ENCODE peak calls at places on chromosomes 2 and 18, in seven cellular contexts. S is hypothalamus, Y is DMS153, N is IMR-90, F is GDM1, A is HFFc6, B is epithelial cell of esophagus. V is an unnamed sample.

GRCh38 chr2:161102770-161103450 is 57.3 kb upstream of the TANK start:
- DNase-seq in B (peak), F (no peak), N (peak), Y (no peak), A (no peak), S (no peak), V (no peak)

GRCh38 chr2:46094689-46095088 is 202.5 kb upstream of the EPAS1 start:
- DNase-seq in F (no peak), A (no peak), B (no peak), S (no peak), N (peak), Y (no peak), V (no peak)

GRCh38 chr2:219459460-219460311 is 25.0 kb downstream of the SPEG start:
- DNase-seq in B (peak), F (no peak), A (peak), N (peak), Y (no peak), S (no peak), V (no peak)

GRCh38 chr2:236507393-236508085 is 62.1 kb upstream of the ACKR3 start:
- DNase-seq in F (no peak), N (no peak), A (no peak), Y (no peak), B (peak), S (no peak), V (no peak)

GRCh38 chr2:78465707-78466106 is 559.8 kb upstream of the REG3G start:
- DNase-seq in S (no peak), F (no peak), Y (no peak), B (peak), A (no peak), N (no peak), V (no peak)

GRCh38 chr2:88074854-88075292 is 7.2 kb downstream of the SMYD1 start:
- DNase-seq in B (peak), Y (no peak), A (peak), N (peak), F (no peak), S (no peak), V (peak)

GRCh38 chr2:166934817-166935216 is 46.5 kb downstream of the XIRP2 start:
- DNase-seq in A (no peak), S (no peak), B (no peak), N (no peak), Y (no peak), F (no peak), V (no peak)

GRCh38 chr2:64404743-64405142 is 49.2 kb upstream of the LGALSL start:
- DNase-seq in A (no peak), N (no peak), S (no peak), Y (peak), F (no peak), B (no peak), V (no peak)

GRCh38 chr2:6482256-6482655 is 383.5 kb downstream of the CMPK2 start:
- DNase-seq in S (no peak), A (no peak), B (no peak), N (no peak), Y (no peak), F (no peak), V (no peak)

GRCh38 chr2:18834341-18834740 is 245.0 kb upstream of the NT5C1B start:
- DNase-seq in Y (no peak), N (peak), S (no peak), B (peak), A (peak), F (no peak), V (peak)

GRCh38 chr2:181077128-181077709 is 96.8 kb downstream of the UBE2E3 start:
- DNase-seq in A (peak), N (peak), Y (peak), B (peak), S (no peak), F (peak), V (peak)

GRCh38 chr2:127080226-127080940 is 26.6 kb downstream of the BIN1 start:
- DNase-seq in Y (no peak), A (no peak), S (no peak), F (no peak), N (no peak), B (no peak), V (no peak)

GRCh38 chr18:22428672-22429071 is 11.0 kb upstream of the CTAGE1 start:
- DNase-seq in S (no peak), B (peak), A (no peak), Y (no peak), F (no peak), N (peak), V (peak)

GRCh38 chr2:95531254-95531771 is 46.8 kb upstream of the TRIM43B start:
- DNase-seq in N (no peak), Y (no peak), F (no peak), S (no peak), A (no peak), B (peak), V (no peak)

GRCh38 chr2:170052151-170052550 is 125.8 kb upstream of the MYO3B start:
- DNase-seq in A (peak), Y (no peak), N (peak), B (peak), S (no peak), F (no peak), V (peak)

GRCh38 chr18:28777756-28778155 is 600.8 kb upstream of the CDH2 start:
- DNase-seq in B (no peak), S (no peak), Y (no peak), F (no peak), A (no peak), N (no peak), V (no peak)

GRCh38 chr18:14767474-14767873 is 19.5 kb downstream of the ANKRD30B start:
- DNase-seq in B (no peak), F (no peak), S (no peak), Y (no peak), A (no peak), N (no peak), V (peak)

GRCh38 chr2:177254433-177255226 is 9.9 kb downstream of the NFE2L2 start:
- DNase-seq in F (no peak), A (peak), N (peak), Y (no peak), S (no peak), B (no peak), V (no peak)

GRCh38 chr18:36655074-36655473 is 173.7 kb downstream of the TPGS2 start:
- DNase-seq in N (no peak), F (no peak), A (no peak), S (no peak), Y (no peak), B (no peak), V (no peak)

GRCh38 chr2:33274524-33274923 is 201.9 kb upstream of the RASGRP3 start:
- DNase-seq in N (no peak), Y (no peak), F (no peak), B (no peak), A (no peak), S (no peak), V (no peak)

GRCh38 chr2:98548920-98549818 is 59.1 kb downstream of the COA5 start:
- DNase-seq in N (no peak), F (no peak), Y (no peak), B (no peak), S (no peak), A (no peak), V (no peak)

GRCh38 chr18:9017170-9017899 is 85.2 kb upstream of the NDUFV2 start:
- DNase-seq in N (peak), A (peak), S (no peak), F (peak), Y (no peak), B (peak), V (peak)

GRCh38 chr2:238370482-238371372 is 50.4 kb downstream of the TRAF3IP1 start:
- DNase-seq in A (peak), F (peak), B (peak), Y (peak), S (no peak), N (peak), V (no peak)

GRCh38 chr2:121828281-121828731 is 72.9 kb downstream of the TSN start:
- DNase-seq in N (no peak), F (no peak), S (no peak), B (peak), Y (no peak), A (no peak), V (no peak)

GRCh38 chr2:75787532-75788132 is 76.9 kb upstream of the GCFC2 start:
- DNase-seq in F (no peak), S (no peak), N (peak), Y (peak), B (peak), A (peak), V (no peak)

GRCh38 chr2:209642146-209642815 is 129.4 kb upstream of the UNC80 start:
- DNase-seq in N (peak), F (no peak), Y (no peak), B (peak), A (peak), S (no peak), V (no peak)

GRCh38 chr2:178449700-178450573 is 1.0 kb downstream of the PRKRA start:
- DNase-seq in S (no peak), Y (no peak), A (peak), F (no peak), N (peak), B (peak), V (no peak)

GRCh38 chr2:15691586-15692310 is 100.1 kb downstream of the DDX1 start:
- DNase-seq in N (no peak), Y (no peak), B (no peak), F (no peak), A (no peak), S (no peak), V (no peak)

GRCh38 chr2:135227386-135227785 is 175.3 kb downstream of the RAB3GAP1 start:
- DNase-seq in F (no peak), B (no peak), A (peak), N (peak), S (no peak), Y (no peak), V (no peak)

GRCh38 chr2:147844691-147845607 is at the start of gene ACVR2A:
- DNase-seq in F (no peak), B (peak), S (peak), A (peak), N (peak), Y (peak), V (peak)

GRCh38 chr18:55861266-55861665 is 273.3 kb upstream of the TCF4 start:
- DNase-seq in F (no peak), A (peak), Y (no peak), S (no peak), N (peak), B (peak), V (no peak)

GRCh38 chr2:202831241-202831997 is 40.1 kb downstream of the ICA1L start:
- DNase-seq in F (peak), B (peak), Y (no peak), A (peak), N (peak), S (no peak), V (peak)

GRCh38 chr2:204846471-204846870 is 301.2 kb downstream of the PARD3B start:
- DNase-seq in Y (no peak), A (no peak), F (no peak), B (peak), N (no peak), S (no peak), V (no peak)

GRCh38 chr2:99417396-99417795 is 72.4 kb downstream of the REV1 start:
- DNase-seq in N (no peak), A (no peak), B (no peak), F (no peak), Y (no peak), S (no peak), V (no peak)

GRCh38 chr2:12317853-12318426 is 398.8 kb upstream of the TRIB2 start:
- DNase-seq in B (peak), F (no peak), N (peak), Y (no peak), A (peak), S (no peak), V (peak)

GRCh38 chr2:27752551-27753237 is 18.8 kb upstream of the MRPL33 start:
- DNase-seq in B (peak), F (no peak), N (no peak), S (no peak), Y (peak), A (no peak), V (no peak)

GRCh38 chr2:131143803-131144202 is 38.7 kb downstream of the PLEKHB2 start:
- DNase-seq in Y (no peak), F (no peak), A (no peak), N (peak), S (no peak), B (no peak), V (no peak)

GRCh38 chr2:69013837-69014796 is 1.1 kb downstream of the ANTXR1 start:
- DNase-seq in B (no peak), S (no peak), A (peak), N (peak), Y (no peak), F (no peak), V (no peak)

GRCh38 chr18:9530226-9531009 is 55.1 kb downstream of the RALBP1 start:
- DNase-seq in S (no peak), Y (no peak), F (no peak), A (no peak), N (no peak), B (no peak), V (no peak)